ENCODE peak calls at places on chromosomes 16 and 17, in eight cellular contexts. One of them, this sample, is unnamed. For H3K36me3, the result is how much of the 10 kb centered on the place peaks cover.

GRCh38 chr17:82835122-82835521 is 4.7 kb downstream of the ZNF750 start:
- DNase-seq in esophagus muscularis mucosa: no peak
- DNase-seq in tibial artery: peak
- DNase-seq in ovary: no peak
- DNase-seq in spleen: peak
- DNase-seq in CD8-positive, alpha-beta T cell: no peak
- DNase-seq in left lung: no peak
- DNase-seq in IMR-90: no peak
- DNase-seq in this sample: no peak

GRCh38 chr16:74501484-74502479 is 80.5 kb upstream of the CLEC18B start:
- DNase-seq in esophagus muscularis mucosa: no peak
- DNase-seq in tibial artery: no peak
- DNase-seq in ovary: no peak
- DNase-seq in spleen: no peak
- DNase-seq in CD8-positive, alpha-beta T cell: no peak
- DNase-seq in left lung: no peak
- DNase-seq in IMR-90: no peak
- DNase-seq in this sample: no peak

GRCh38 chr16:56267888-56268287 is 76.6 kb downstream of the GNAO1 start:
- DNase-seq in esophagus muscularis mucosa: no peak
- DNase-seq in tibial artery: no peak
- DNase-seq in ovary: no peak
- DNase-seq in spleen: no peak
- DNase-seq in CD8-positive, alpha-beta T cell: no peak
- DNase-seq in left lung: no peak
- DNase-seq in IMR-90: no peak
- DNase-seq in this sample: no peak

GRCh38 chr17:81966343-81967243 is 5.6 kb upstream of the NOTUM start:
- DNase-seq in esophagus muscularis mucosa: no peak
- DNase-seq in tibial artery: no peak
- DNase-seq in ovary: peak
- DNase-seq in spleen: peak
- DNase-seq in CD8-positive, alpha-beta T cell: no peak
- DNase-seq in left lung: no peak
- DNase-seq in IMR-90: peak
- DNase-seq in this sample: peak

GRCh38 chr16:8730335-8730915 is 56.0 kb downstream of the ABAT start:
- DNase-seq in esophagus muscularis mucosa: no peak
- DNase-seq in tibial artery: no peak
- DNase-seq in ovary: no peak
- DNase-seq in spleen: peak
- DNase-seq in CD8-positive, alpha-beta T cell: no peak
- DNase-seq in left lung: no peak
- DNase-seq in IMR-90: no peak
- DNase-seq in this sample: no peak

GRCh38 chr17:1438593-1439083 is 17.4 kb downstream of the CRK start:
- DNase-seq in esophagus muscularis mucosa: no peak
- DNase-seq in tibial artery: no peak
- DNase-seq in ovary: no peak
- DNase-seq in spleen: no peak
- DNase-seq in CD8-positive, alpha-beta T cell: no peak
- DNase-seq in left lung: no peak
- DNase-seq in IMR-90: peak
- DNase-seq in this sample: no peak

GRCh38 chr17:63946440-63947363 is 14.6 kb upstream of the CD79B start:
- DNase-seq in esophagus muscularis mucosa: no peak
- DNase-seq in tibial artery: no peak
- DNase-seq in ovary: no peak
- DNase-seq in spleen: peak
- DNase-seq in CD8-positive, alpha-beta T cell: peak
- DNase-seq in left lung: peak
- DNase-seq in IMR-90: peak
- DNase-seq in this sample: peak

GRCh38 chr16:12170103-12171025 is 193.8 kb downstream of the SNX29 start:
- DNase-seq in esophagus muscularis mucosa: no peak
- DNase-seq in tibial artery: no peak
- DNase-seq in ovary: no peak
- DNase-seq in spleen: no peak
- DNase-seq in CD8-positive, alpha-beta T cell: no peak
- DNase-seq in left lung: no peak
- DNase-seq in IMR-90: peak
- DNase-seq in this sample: no peak

GRCh38 chr17:29010586-29010985 is 4.8 kb upstream of the SEZ6 start:
- DNase-seq in esophagus muscularis mucosa: no peak
- DNase-seq in tibial artery: no peak
- DNase-seq in ovary: no peak
- DNase-seq in spleen: no peak
- DNase-seq in CD8-positive, alpha-beta T cell: no peak
- DNase-seq in left lung: no peak
- DNase-seq in IMR-90: no peak
- DNase-seq in this sample: no peak

GRCh38 chr17:17018612-17019429 is 23.4 kb upstream of the MPRIP start:
- DNase-seq in esophagus muscularis mucosa: no peak
- DNase-seq in tibial artery: no peak
- DNase-seq in ovary: peak
- DNase-seq in spleen: peak
- DNase-seq in CD8-positive, alpha-beta T cell: no peak
- DNase-seq in left lung: peak
- DNase-seq in IMR-90: no peak
- DNase-seq in this sample: no peak

GRCh38 chr16:28610595-28611270 is 889 bp upstream of the SULT1A1 start:
- DNase-seq in esophagus muscularis mucosa: no peak
- DNase-seq in tibial artery: no peak
- DNase-seq in ovary: no peak
- DNase-seq in spleen: peak
- DNase-seq in CD8-positive, alpha-beta T cell: no peak
- DNase-seq in left lung: no peak
- DNase-seq in IMR-90: no peak
- DNase-seq in this sample: no peak

GRCh38 chr17:9937164-9937835 is 32.2 kb upstream of the RCVRN start:
- DNase-seq in esophagus muscularis mucosa: no peak
- DNase-seq in tibial artery: peak
- DNase-seq in ovary: no peak
- DNase-seq in spleen: no peak
- DNase-seq in CD8-positive, alpha-beta T cell: no peak
- DNase-seq in left lung: no peak
- DNase-seq in IMR-90: no peak
- DNase-seq in this sample: no peak

DNA sequence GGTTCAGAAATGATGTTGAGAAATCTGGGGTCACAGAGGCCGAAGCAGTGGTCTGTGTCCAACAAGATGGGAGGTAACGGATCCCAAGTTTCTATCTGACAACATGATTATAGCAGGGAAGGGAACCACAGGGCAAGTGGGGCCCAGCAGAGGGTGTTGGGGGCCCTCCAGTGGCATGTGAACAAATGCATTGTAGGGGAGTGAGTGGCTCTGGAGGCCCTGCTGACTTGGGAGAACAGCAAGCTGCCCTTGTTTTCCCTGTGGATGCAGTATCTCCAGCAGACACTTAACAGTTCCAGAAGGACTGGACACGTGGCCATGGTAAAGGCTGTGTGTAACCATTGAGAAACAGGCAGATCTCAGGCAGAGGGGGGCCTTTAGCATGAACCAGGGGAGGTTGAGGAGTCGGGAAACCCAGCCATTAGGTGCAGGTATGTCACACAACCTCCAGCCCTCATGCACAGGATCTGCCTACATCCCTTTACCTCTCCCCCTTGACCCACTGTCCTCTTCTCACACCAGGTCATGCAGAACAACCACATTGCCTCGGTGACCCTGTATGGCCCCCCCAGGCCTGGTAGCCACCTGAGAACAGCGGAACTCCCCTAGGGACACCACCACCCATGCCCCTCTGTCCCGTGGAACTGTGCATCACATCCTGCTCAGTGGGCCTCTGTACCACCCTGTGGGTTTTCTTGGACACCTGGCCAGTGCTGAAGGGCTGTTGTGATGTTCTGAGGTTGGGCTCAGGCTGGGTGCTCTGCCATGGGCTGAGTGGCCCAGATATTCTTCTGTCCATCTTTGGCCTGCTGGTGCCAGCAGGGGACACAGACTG is 4.1 kb downstream of the B3GNT9 start:
- DNase-seq in esophagus muscularis mucosa: no peak
- DNase-seq in tibial artery: no peak
- DNase-seq in ovary: no peak
- DNase-seq in spleen: peak
- DNase-seq in CD8-positive, alpha-beta T cell: no peak
- DNase-seq in left lung: no peak
- DNase-seq in IMR-90: no peak
- DNase-seq in this sample: no peak
- TF ChIP-seq CTCF in esophagus muscularis mucosa: no peak
- TF ChIP-seq CTCF in tibial artery: no peak
- TF ChIP-seq CTCF in ovary: no peak
- TF ChIP-seq CTCF in spleen: no peak
- TF ChIP-seq CTCF in CD8-positive, alpha-beta T cell: no peak
- TF ChIP-seq CTCF in left lung: no peak
- TF ChIP-seq CTCF in IMR-90: no peak
- TF ChIP-seq CTCF in this sample: no peak

GRCh38 chr17:75525806-75526554 is 483 bp downstream of the LLGL2 start:
- DNase-seq in esophagus muscularis mucosa: no peak
- DNase-seq in tibial artery: no peak
- DNase-seq in ovary: no peak
- DNase-seq in spleen: peak
- DNase-seq in CD8-positive, alpha-beta T cell: peak
- DNase-seq in left lung: no peak
- DNase-seq in IMR-90: no peak
- DNase-seq in this sample: no peak
- H3K4me3 ChIP-seq in esophagus muscularis mucosa: peak
- H3K4me3 ChIP-seq in tibial artery: peak
- H3K4me3 ChIP-seq in ovary: peak
- H3K4me3 ChIP-seq in spleen: peak
- H3K4me3 ChIP-seq in CD8-positive, alpha-beta T cell: peak
- H3K4me3 ChIP-seq in left lung: peak
- H3K4me3 ChIP-seq in IMR-90: peak
- H3K4me3 ChIP-seq in this sample: peak

DNA sequence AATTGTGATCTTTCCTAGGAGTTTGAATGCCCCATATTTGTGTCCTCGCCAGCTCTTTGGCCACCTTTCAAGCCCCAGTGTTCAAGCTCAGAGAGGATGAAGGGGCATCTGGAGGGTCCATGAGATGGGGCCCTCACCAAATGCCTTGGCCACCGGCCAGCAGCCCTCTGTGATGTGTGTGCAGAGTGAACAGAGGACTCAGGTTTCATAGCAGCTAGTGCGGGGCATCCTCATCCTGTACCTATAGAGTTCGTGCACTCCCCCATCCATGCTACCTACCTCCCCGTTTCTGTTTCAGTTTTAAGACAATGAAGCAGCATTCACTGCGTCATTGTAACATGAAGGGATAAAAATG is 140.7 kb downstream of the RAB11FIP4 start:
- DNase-seq in esophagus muscularis mucosa: no peak
- DNase-seq in tibial artery: no peak
- DNase-seq in ovary: no peak
- DNase-seq in spleen: peak
- DNase-seq in CD8-positive, alpha-beta T cell: no peak
- DNase-seq in left lung: no peak
- DNase-seq in IMR-90: no peak
- DNase-seq in this sample: no peak
- H3K36me3 ChIP-seq in esophagus muscularis mucosa: under half
- H3K36me3 ChIP-seq in tibial artery: under half
- H3K36me3 ChIP-seq in ovary: under half
- H3K36me3 ChIP-seq in spleen: half or more
- H3K36me3 ChIP-seq in CD8-positive, alpha-beta T cell: under half
- H3K36me3 ChIP-seq in left lung: under half
- H3K36me3 ChIP-seq in IMR-90: under half
- H3K36me3 ChIP-seq in this sample: under half

GRCh38 chr16:77722315-77723107 is at the start of gene NUDT7:
- DNase-seq in esophagus muscularis mucosa: peak
- DNase-seq in tibial artery: peak
- DNase-seq in ovary: peak
- DNase-seq in spleen: peak
- DNase-seq in CD8-positive, alpha-beta T cell: peak
- DNase-seq in left lung: peak
- DNase-seq in IMR-90: peak
- DNase-seq in this sample: peak
- TF ChIP-seq CTCF in esophagus muscularis mucosa: peak
- TF ChIP-seq CTCF in tibial artery: no peak
- TF ChIP-seq CTCF in ovary: no peak
- TF ChIP-seq CTCF in spleen: no peak
- TF ChIP-seq CTCF in CD8-positive, alpha-beta T cell: no peak
- TF ChIP-seq CTCF in left lung: no peak
- TF ChIP-seq CTCF in IMR-90: peak
- TF ChIP-seq CTCF in this sample: peak

GRCh38 chr16:85606920-85607319 is 6.2 kb upstream of the GSE1 start:
- DNase-seq in esophagus muscularis mucosa: no peak
- DNase-seq in tibial artery: no peak
- DNase-seq in ovary: no peak
- DNase-seq in spleen: no peak
- DNase-seq in CD8-positive, alpha-beta T cell: no peak
- DNase-seq in left lung: no peak
- DNase-seq in IMR-90: no peak
- DNase-seq in this sample: no peak

GRCh38 chr16:85607796-85608514 is 5.2 kb upstream of the GSE1 start:
- DNase-seq in esophagus muscularis mucosa: no peak
- DNase-seq in tibial artery: no peak
- DNase-seq in ovary: no peak
- DNase-seq in spleen: no peak
- DNase-seq in CD8-positive, alpha-beta T cell: no peak
- DNase-seq in left lung: no peak
- DNase-seq in IMR-90: no peak
- DNase-seq in this sample: no peak

GRCh38 chr16:85608515-85608885 is 4.6 kb upstream of the GSE1 start:
- DNase-seq in esophagus muscularis mucosa: no peak
- DNase-seq in tibial artery: no peak
- DNase-seq in ovary: no peak
- DNase-seq in spleen: no peak
- DNase-seq in CD8-positive, alpha-beta T cell: no peak
- DNase-seq in left lung: no peak
- DNase-seq in IMR-90: no peak
- DNase-seq in this sample: no peak

GRCh38 chr16:85605912-85606841 is 6.9 kb upstream of the GSE1 start:
- DNase-seq in esophagus muscularis mucosa: no peak
- DNase-seq in tibial artery: no peak
- DNase-seq in ovary: no peak
- DNase-seq in spleen: no peak
- DNase-seq in CD8-positive, alpha-beta T cell: no peak
- DNase-seq in left lung: no peak
- DNase-seq in IMR-90: no peak
- DNase-seq in this sample: no peak

DNA sequence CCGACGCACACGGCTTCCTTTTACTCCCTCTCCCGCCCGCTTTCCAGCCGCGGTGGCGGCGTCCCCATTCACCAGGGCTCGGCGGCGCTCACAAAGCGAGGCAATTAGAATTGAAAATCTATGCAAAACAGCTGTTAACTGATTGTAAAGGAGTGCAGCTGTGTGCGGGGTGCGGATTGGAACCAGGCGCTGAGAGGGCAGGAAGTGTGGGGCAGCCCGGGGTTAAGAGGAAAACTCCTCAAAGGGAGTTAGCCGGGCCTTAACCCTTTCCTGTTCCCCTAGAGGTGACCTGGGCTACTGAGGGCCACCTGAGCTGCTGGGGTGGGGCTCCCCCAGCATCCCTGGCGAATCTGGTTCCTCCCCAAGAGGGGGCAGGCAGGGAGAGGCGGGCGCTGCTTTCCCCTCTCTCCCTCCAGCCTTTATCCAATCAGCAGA is 5.8 kb upstream of the GSE1 start:
- DNase-seq in esophagus muscularis mucosa: no peak
- DNase-seq in tibial artery: no peak
- DNase-seq in ovary: no peak
- DNase-seq in spleen: no peak
- DNase-seq in CD8-positive, alpha-beta T cell: no peak
- DNase-seq in left lung: no peak
- DNase-seq in IMR-90: no peak
- DNase-seq in this sample: peak
- H3K4me3 ChIP-seq in esophagus muscularis mucosa: peak
- H3K4me3 ChIP-seq in tibial artery: no peak
- H3K4me3 ChIP-seq in ovary: no peak
- H3K4me3 ChIP-seq in spleen: no peak
- H3K4me3 ChIP-seq in CD8-positive, alpha-beta T cell: no peak
- H3K4me3 ChIP-seq in left lung: no peak
- H3K4me3 ChIP-seq in IMR-90: no peak
- H3K4me3 ChIP-seq in this sample: no peak